ENCODE peak calls at places on chromosome 11, in ten cellular contexts. O, X, K, B, Q, L, T, C, P and E are unnamed samples.

GRCh38 chr11:102225689-102226562 is 91.4 kb upstream of the BIRC3 start:
- DNase-seq in O (peak; percentile 97), X (no peak), K (no peak), B (no peak), Q (no peak), L (no peak), T (no peak), C (peak; percentile 96), P (no peak), E (no peak)

GRCh38 chr11:65695459-65696241 is 16.4 kb upstream of the KAT5 start:
- DNase-seq in O (peak; percentile 31), X (no peak), K (peak; percentile 43), B (no peak), Q (no peak), L (no peak), T (no peak), C (no peak), P (no peak), E (no peak)

GRCh38 chr11:46559815-46560214 is 34.0 kb downstream of the AMBRA1 start:
- DNase-seq in O (no peak), X (no peak), K (no peak), B (no peak), Q (no peak), L (no peak), T (no peak), C (no peak), P (no peak), E (no peak)

GRCh38 chr11:124329787-124330478 is 9.9 kb upstream of the OR8D2 start:
- DNase-seq in O (no peak), X (no peak), K (no peak), B (no peak), Q (no peak), L (no peak), T (no peak), C (peak; percentile 40), P (peak; percentile 2), E (no peak)

GRCh38 chr11:111947143-111947542 is 10.0 kb downstream of the DIXDC1 start:
- DNase-seq in O (no peak), X (no peak), K (no peak), B (no peak), Q (no peak), L (no peak), T (no peak), C (no peak), P (no peak), E (no peak)

GRCh38 chr11:11077898-11078297 is 220.0 kb upstream of the ZBED5 start:
- DNase-seq in O (no peak), X (no peak), K (no peak), B (no peak), Q (no peak), L (no peak), T (no peak), C (no peak), P (no peak), E (no peak)

GRCh38 chr11:8229299-8230177 is 34.1 kb downstream of the LMO1 start:
- DNase-seq in O (no peak), X (no peak), K (peak; percentile 78), B (no peak), Q (no peak), L (no peak), T (no peak), C (no peak), P (no peak), E (no peak)

GRCh38 chr11:117175781-117176180 is 2.8 kb upstream of the SIDT2 start:
- DNase-seq in O (no peak), X (no peak), K (no peak), B (no peak), Q (no peak), L (no peak), T (no peak), C (no peak), P (no peak), E (no peak)

GRCh38 chr11:94922675-94923347 is 50.5 kb downstream of the CWC15 start:
- DNase-seq in O (no peak), X (no peak), K (no peak), B (no peak), Q (no peak), L (no peak), T (no peak), C (no peak), P (no peak), E (no peak)

GRCh38 chr11:90218606-90219005 is 4.2 kb downstream of the CHORDC1 start:
- DNase-seq in O (no peak), X (peak; percentile 13), K (no peak), B (peak; percentile 51), Q (no peak), L (no peak), T (no peak), C (no peak), P (no peak), E (no peak)

GRCh38 chr11:126480410-126481302 is 125.2 kb downstream of the ST3GAL4 start:
- DNase-seq in O (peak; percentile 86), X (peak; percentile 60), K (peak; percentile 89), B (peak; percentile 90), Q (peak; percentile 66), L (peak; percentile 24), T (peak; percentile 67), C (peak; percentile 95), P (peak; percentile 85), E (peak; percentile 66)

GRCh38 chr11:85628771-85629341 is 463 bp downstream of the TMEM126B start:
- DNase-seq in O (no peak), X (no peak), K (no peak), B (no peak), Q (peak; percentile 57), L (no peak), T (no peak), C (no peak), P (no peak), E (no peak)

GRCh38 chr11:125481531-125481930 is 14.5 kb downstream of the FEZ1 start:
- DNase-seq in O (peak; percentile 46), X (no peak), K (no peak), B (no peak), Q (no peak), L (no peak), T (no peak), C (no peak), P (no peak), E (no peak)

GRCh38 chr11:114228401-114229061 is 67.7 kb upstream of the NNMT start:
- DNase-seq in O (no peak), X (no peak), K (no peak), B (no peak), Q (no peak), L (no peak), T (no peak), C (no peak), P (no peak), E (no peak)

GRCh38 chr11:64777449-64778222 is 706 bp downstream of the SF1 start:
- DNase-seq in O (peak; percentile 79), X (peak; percentile 80), K (peak; percentile 76), B (peak; percentile 89), Q (peak; percentile 79), L (peak; percentile 89), T (peak; percentile 90), C (peak; percentile 86), P (peak; percentile 71), E (peak; percentile 76)

GRCh38 chr11:26319906-26320305 is 12.0 kb upstream of the ANO3 start:
- DNase-seq in O (no peak), X (no peak), K (no peak), B (no peak), Q (no peak), L (no peak), T (no peak), C (peak; percentile 84), P (no peak), E (no peak)

GRCh38 chr11:77604281-77604680 is 14.5 kb downstream of the AQP11 start:
- DNase-seq in O (no peak), X (no peak), K (no peak), B (no peak), Q (no peak), L (no peak), T (no peak), C (no peak), P (no peak), E (no peak)

GRCh38 chr11:96113100-96113710 is 189.3 kb upstream of the MTMR2 start:
- DNase-seq in O (peak; percentile 61), X (no peak), K (no peak), B (no peak), Q (no peak), L (no peak), T (no peak), C (peak; percentile 73), P (no peak), E (no peak)

GRCh38 chr11:124670732-124671131 is 2.8 kb downstream of the SIAE start:
- DNase-seq in O (peak; percentile 5), X (peak; percentile 31), K (no peak), B (no peak), Q (peak; percentile 39), L (peak; percentile 29), T (no peak), C (no peak), P (no peak), E (peak; percentile 18)

GRCh38 chr11:83252266-83252665 is 33.9 kb downstream of the CCDC90B start:
- DNase-seq in O (no peak), X (no peak), K (no peak), B (no peak), Q (no peak), L (no peak), T (no peak), C (no peak), P (no peak), E (no peak)

GRCh38 chr11:125114518-125114917 is 3.1 kb upstream of the TMEM218 start:
- DNase-seq in O (no peak), X (no peak), K (no peak), B (no peak), Q (no peak), L (no peak), T (no peak), C (no peak), P (no peak), E (no peak)

GRCh38 chr11:33634291-33634834 is 66.3 kb downstream of the C11orf91 start:
- DNase-seq in O (peak; percentile 92), X (no peak), K (no peak), B (no peak), Q (no peak), L (no peak), T (no peak), C (peak; percentile 40), P (no peak), E (no peak)

GRCh38 chr11:28701760-28702449 is 593.7 kb downstream of the METTL15 start:
- DNase-seq in O (peak; percentile 71), X (no peak), K (no peak), B (no peak), Q (no peak), L (no peak), T (no peak), C (no peak), P (no peak), E (no peak)

GRCh38 chr11:65962136-65962564 is 616 bp downstream of the SART1 start:
- DNase-seq in O (no peak), X (no peak), K (no peak), B (no peak), Q (no peak), L (no peak), T (no peak), C (no peak), P (no peak), E (no peak)